ENCODE peak calls at places on chromosomes 13 and 19, in ten cellular contexts. Y, W, O, Z, F, P, R, X, S and D are unnamed samples.

GRCh38 chr13:102400619-102401125 is 1.2 kb downstream of the FGF14 start:
- DNase-seq in Y (no peak), W (no peak), O (no peak), Z (no peak), F (no peak), P (no peak), R (no peak), X (no peak), S (no peak), D (peak; percentile 10)

GRCh38 chr13:77696863-77697207 is 652 bp upstream of the SLAIN1 start:
- DNase-seq in Y (no peak), W (no peak), O (no peak), Z (no peak), F (no peak), P (no peak), R (no peak), X (no peak), S (no peak), D (no peak)

GRCh38 chr13:102569488-102569887 is 27.3 kb upstream of the TPP2 start:
- DNase-seq in Y (no peak), W (no peak), O (no peak), Z (no peak), F (no peak), P (no peak), R (no peak), X (no peak), S (no peak), D (no peak)

GRCh38 chr19:7734220-7735203 is 2.6 kb upstream of the CLEC4G start:
- DNase-seq in Y (no peak), W (no peak), O (no peak), Z (no peak), F (no peak), P (no peak), R (no peak), X (no peak), S (no peak), D (no peak)

GRCh38 chr19:55028757-55029156 is 9.3 kb downstream of the GP6 start:
- DNase-seq in Y (no peak), W (no peak), O (no peak), Z (no peak), F (no peak), P (no peak), R (no peak), X (no peak), S (no peak), D (no peak)

GRCh38 chr13:41613984-41614581 is 156.7 kb downstream of the RGCC start:
- DNase-seq in Y (no peak), W (no peak), O (no peak), Z (peak; percentile 90), F (peak; percentile 92), P (no peak), R (no peak), X (no peak), S (peak; percentile 23), D (no peak)

GRCh38 chr13:38141792-38142191 is 207.9 kb upstream of the UFM1 start:
- DNase-seq in Y (no peak), W (no peak), O (no peak), Z (no peak), F (no peak), P (no peak), R (no peak), X (no peak), S (no peak), D (no peak)

GRCh38 chr19:7366701-7367420 is 18.1 kb downstream of the ARHGEF18 start:
- DNase-seq in Y (no peak), W (no peak), O (no peak), Z (no peak), F (no peak), P (no peak), R (peak; percentile 80), X (peak; percentile 41), S (peak; percentile 60), D (no peak)

GRCh38 chr19:10981496-10981895 is 20.7 kb downstream of the SMARCA4 start:
- DNase-seq in Y (no peak), W (no peak), O (no peak), Z (peak; percentile 41), F (no peak), P (peak; percentile 2), R (peak; percentile 15), X (no peak), S (peak; percentile 72), D (no peak)

GRCh38 chr19:984165-984967 is at the start of gene WDR18:
- DNase-seq in Y (peak; percentile 84), W (peak; percentile 93), O (peak; percentile 84), Z (peak; percentile 49), F (peak; percentile 70), P (peak; percentile 89), R (peak; percentile 100), X (peak; percentile 81), S (peak; percentile 77), D (peak; percentile 89)

GRCh38 chr19:34236035-34236793 is 18.1 kb upstream of the GARRE1 start:
- DNase-seq in Y (no peak), W (no peak), O (no peak), Z (peak; percentile 69), F (no peak), P (no peak), R (no peak), X (no peak), S (no peak), D (no peak)